ENCODE peak calls at places on chromosomes 3 and 15, in eight cellular contexts. K is tibial nerve, C is tibial artery, O is stomach, D is mucosa of descending colon, T is RWPE2, W is HCT116, M is IMR-90. I is an unnamed sample.

GRCh38 chr15:100334905-100335304 is 6.9 kb downstream of the ADAMTS17 start:
- DNase-seq in K (no peak), C (no peak), O (no peak), T (no peak), M (no peak), W (no peak), D (no peak), I (no peak)

GRCh38 chr3:190031887-190032752 is 88.6 kb downstream of the P3H2 start:
- DNase-seq in O (no peak), K (no peak), M (peak; percentile 40), T (no peak), C (no peak), W (no peak), D (no peak), I (no peak)

GRCh38 chr3:49713336-49714105 is 6.0 kb downstream of the AMIGO3 start:
- DNase-seq in W (no peak), T (peak; percentile 56), K (no peak), D (no peak), O (no peak), M (no peak), C (no peak), I (no peak)

GRCh38 chr3:184230081-184230602 is 757 bp downstream of the VWA5B2 start:
- DNase-seq in D (no peak), K (no peak), C (no peak), M (no peak), W (no peak), O (peak; percentile 30), T (no peak), I (no peak)

GRCh38 chr3:112463250-112463649 is 36.0 kb downstream of the BTLA start:
- DNase-seq in K (no peak), D (no peak), T (no peak), M (no peak), W (no peak), O (no peak), C (no peak), I (no peak)

GRCh38 chr15:74275957-74276356 is 39.8 kb downstream of the CCDC33 start:
- DNase-seq in O (no peak), T (no peak), D (peak; percentile 16), W (peak; percentile 12), C (no peak), M (no peak), K (no peak), I (no peak)

GRCh38 chr3:142444343-142444742 is 3.5 kb downstream of the XRN1 start:
- DNase-seq in M (no peak), W (no peak), D (no peak), T (no peak), C (no peak), K (no peak), O (no peak), I (no peak)

GRCh38 chr3:127002195-127003174 is 19.6 kb downstream of the PLXNA1 start:
- DNase-seq in T (no peak), K (peak; percentile 82), O (peak; percentile 71), C (peak; percentile 86), M (peak; percentile 89), W (no peak), D (peak; percentile 78), I (peak; percentile 88)

GRCh38 chr3:77296527-77296926 is 256.6 kb downstream of the ROBO2 start:
- DNase-seq in K (no peak), D (no peak), C (no peak), M (peak; percentile 23), T (no peak), W (no peak), O (no peak), I (no peak)

GRCh38 chr3:125075738-125076137 is 19.9 kb upstream of the HEG1 start:
- DNase-seq in O (no peak), D (no peak), M (no peak), T (no peak), K (no peak), C (no peak), W (no peak), I (no peak)

GRCh38 chr3:132253262-132253878 is 63.8 kb upstream of the ACP3 start:
- DNase-seq in T (no peak), C (no peak), K (no peak), D (no peak), M (peak; percentile 76), W (peak; percentile 56), O (no peak), I (no peak)

GRCh38 chr15:77537006-77537405 is 95.7 kb downstream of the LINGO1 start:
- DNase-seq in M (no peak), D (no peak), O (no peak), W (no peak), K (no peak), C (no peak), T (no peak), I (no peak)

GRCh38 chr3:122810706-122811105 is 15.8 kb downstream of the SLC49A4 start:
- DNase-seq in T (no peak), O (no peak), C (no peak), M (peak; percentile 20), K (no peak), W (no peak), D (no peak), I (no peak)

GRCh38 chr3:44682182-44682896 is 30.1 kb upstream of the ZNF502 start:
- DNase-seq in D (no peak), M (peak; percentile 19), C (no peak), W (no peak), K (no peak), O (no peak), T (no peak), I (no peak)

GRCh38 chr3:157769378-157769777 is 266.2 kb upstream of the VEPH1 start:
- DNase-seq in K (no peak), T (no peak), O (no peak), C (no peak), W (no peak), M (no peak), D (no peak), I (no peak)

GRCh38 chr3:157763644-157764043 is 260.4 kb upstream of the VEPH1 start:
- DNase-seq in T (no peak), M (no peak), C (no peak), W (no peak), D (no peak), K (no peak), O (no peak), I (no peak)

DNA sequence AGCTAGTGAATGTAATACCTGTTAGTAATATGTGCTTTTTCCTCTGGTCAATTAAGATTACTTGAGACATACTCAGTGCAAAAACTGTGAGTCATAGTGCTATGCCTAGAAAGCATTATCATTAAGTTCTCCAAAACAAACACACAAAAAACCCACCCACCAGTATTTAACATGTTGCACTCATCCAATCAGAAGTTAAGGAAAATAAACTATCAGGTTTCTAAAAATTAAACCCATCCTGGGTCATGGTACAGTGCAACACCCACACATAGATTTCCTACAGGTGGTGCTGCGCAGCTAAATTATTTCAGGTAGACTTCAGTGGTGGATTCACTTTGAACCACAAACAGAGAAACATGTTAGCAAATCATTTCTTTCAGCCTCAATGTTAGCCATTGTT is 264.4 kb upstream of the VEPH1 start:
- DNase-seq in M (no peak), W (no peak), T (no peak), K (no peak), D (no peak), C (no peak), O (no peak), I (no peak)
- TF ChIP-seq CTCF in M (no peak), W (peak; percentile 12), T (peak; percentile 43), K (no peak), D (no peak), C (no peak), O (no peak), I (no peak)

GRCh38 chr15:25770031-25770430 is 93.1 kb downstream of the ATP10A start:
- DNase-seq in D (no peak), W (no peak), O (no peak), C (no peak), K (no peak), M (no peak), T (no peak), I (no peak)
- H3K9me3 ChIP-seq in D (no peaks in the 10 kb centered on the region), W (peaks cover 30% of the 10 kb centered on the region), O (no peaks in the 10 kb centered on the region), C (no peaks in the 10 kb centered on the region), K (no peaks in the 10 kb centered on the region), M (no peaks in the 10 kb centered on the region), T (no peaks in the 10 kb centered on the region), I (no peaks in the 10 kb centered on the region)

GRCh38 chr3:187069857-187070516 is 69.3 kb downstream of the RPL39L start:
- DNase-seq in C (no peak), W (no peak), T (no peak), O (no peak), K (no peak), M (peak; percentile 23), D (no peak), I (no peak)

GRCh38 chr3:187064210-187065115 is 74.8 kb downstream of the RPL39L start:
- DNase-seq in W (no peak), D (no peak), T (no peak), O (no peak), C (no peak), M (peak; percentile 17), K (no peak), I (no peak)

GRCh38 chr3:187063286-187064081 is 75.8 kb downstream of the RPL39L start:
- DNase-seq in M (peak; percentile 12), K (no peak), D (no peak), W (no peak), T (no peak), C (no peak), O (no peak), I (no peak)

GRCh38 chr3:187062526-187063177 is 76.6 kb downstream of the RPL39L start:
- DNase-seq in O (no peak), W (no peak), M (peak; percentile 78), K (no peak), C (no peak), T (no peak), D (no peak), I (no peak)

DNA sequence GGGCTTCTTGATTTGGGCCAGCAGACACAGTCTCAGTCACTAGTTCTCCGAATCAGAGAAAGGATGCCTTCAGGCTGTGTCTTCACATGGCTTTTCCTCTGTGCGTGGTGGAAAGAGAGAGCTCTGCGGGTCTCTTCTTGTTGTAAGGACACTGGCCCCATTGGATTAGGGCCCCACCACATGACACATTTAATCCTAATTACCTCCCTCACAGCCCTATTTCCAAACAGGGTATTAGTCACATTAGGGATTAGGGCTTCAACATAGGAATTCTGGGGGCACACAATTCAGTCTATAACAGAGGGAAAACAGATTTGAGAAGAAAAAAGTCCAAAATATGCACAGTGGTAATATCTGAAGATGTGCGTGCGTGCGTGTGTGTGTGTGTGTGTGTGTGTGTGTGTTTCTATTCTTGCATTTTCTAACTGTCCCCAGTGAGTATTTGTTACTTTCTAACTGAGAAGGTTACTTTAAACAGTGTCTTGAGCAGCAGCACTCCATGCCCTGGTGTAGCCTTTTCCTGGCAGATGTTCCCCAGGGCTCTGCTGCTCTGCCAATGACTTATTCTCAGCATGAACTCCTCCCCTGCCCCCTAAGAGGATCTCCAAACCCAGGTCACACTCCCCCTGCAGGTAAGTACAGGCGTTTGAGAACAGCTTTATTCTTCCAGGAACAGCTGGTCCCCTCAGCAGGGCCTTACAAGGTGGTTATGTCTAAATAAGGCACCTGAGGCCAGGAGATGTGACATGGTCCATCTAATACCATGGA is 72.9 kb downstream of the RPL39L start:
- DNase-seq in D (no peak), W (peak; percentile 47), O (no peak), C (no peak), M (peak; percentile 11), K (no peak), T (no peak), I (no peak)
- H3K4me3 ChIP-seq in D (no peak overlapping the region), W (no peak overlapping the region), O (no peak overlapping the region), C (no peak overlapping the region), M (no peak overlapping the region), K (no peak overlapping the region), T (no peak overlapping the region), I (no peak overlapping the region)

DNA sequence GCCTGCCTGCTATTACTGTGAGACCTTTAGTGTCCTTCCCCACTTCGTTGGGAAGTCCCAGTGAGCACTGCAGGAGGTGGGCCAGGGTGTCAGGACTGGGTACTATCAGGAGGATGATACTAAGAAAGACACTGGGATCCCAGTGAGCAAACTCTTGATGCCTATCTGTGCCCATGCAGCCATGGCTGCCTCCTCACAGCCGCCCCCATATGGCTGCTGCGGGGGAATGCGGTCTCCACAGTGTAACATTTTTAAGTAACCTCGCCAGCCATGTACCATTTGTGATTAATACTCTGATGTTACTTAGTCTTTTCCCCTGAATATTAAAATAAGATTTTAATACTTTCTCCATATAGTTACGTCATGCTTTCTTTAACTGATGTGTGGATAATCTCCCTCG is 312.2 kb downstream of the RYR3 start:
- DNase-seq in C (no peak), D (no peak), M (no peak), K (no peak), T (no peak), O (no peak), W (no peak), I (no peak)
- TF ChIP-seq CTCF in C (no peak), D (no peak), M (no peak), K (no peak), T (peak; percentile 8), O (no peak), W (peak; percentile 51), I (no peak)

I was measured in heart right ventricle.